ENCODE peak calls at places on chromosomes 11 and 22, in four cellular contexts. M is SK-N-SH, S is K562, R is HepG2. W is an unnamed sample.

GRCh38 chr11:124841765-124842700 is 23.2 kb upstream of the ROBO3 start:
- DNase-seq in R (no peak), M (no peak), S (no peak), W (no peak)

GRCh38 chr11:44247508-44247907 is 62.4 kb downstream of the ALX4 start:
- DNase-seq in S (no peak), R (no peak), M (no peak), W (no peak)

GRCh38 chr11:72226701-72227100 is 2.1 kb downstream of the INPPL1 start:
- DNase-seq in R (no peak), S (no peak), M (no peak), W (no peak)

GRCh38 chr11:12430912-12431311 is 53.5 kb downstream of the PARVA start:
- DNase-seq in M (no peak), S (no peak), R (peak), W (no peak)

GRCh38 chr22:20238567-20239062 is 29.5 kb downstream of the RTN4R start:
- DNase-seq in R (peak), S (peak), M (peak), W (peak)

GRCh38 chr22:36374603-36375024 is 13.2 kb downstream of the MYH9 start:
- DNase-seq in R (no peak), S (no peak), M (no peak), W (no peak)

GRCh38 chr11:69601346-69601975 is 39.5 kb upstream of the CCND1 start:
- DNase-seq in R (peak), M (no peak), S (no peak), W (no peak)

GRCh38 chr11:11973361-11973800 is 35.0 kb downstream of the DKK3 start:
- DNase-seq in S (no peak), M (no peak), R (no peak), W (no peak)

GRCh38 chr11:111586305-111586915 is 15.8 kb upstream of the SIK2 start:
- DNase-seq in S (peak), R (peak), M (peak), W (peak)

GRCh38 chr22:20080776-20081654 is 974 bp downstream of the DGCR8 start:
- DNase-seq in S (peak), R (peak), M (peak), W (peak)

GRCh38 chr11:117870176-117870952 is 6.1 kb downstream of the FXYD6 start:
- DNase-seq in R (no peak), S (no peak), M (peak), W (no peak)

GRCh38 chr11:67607507-67607906 is 771 bp downstream of the NDUFV1 start:
- DNase-seq in S (no peak), R (no peak), M (no peak), W (no peak)

GRCh38 chr11:69868003-69868865 is 49.0 kb upstream of the FGF3 start:
- DNase-seq in R (no peak), S (no peak), M (peak), W (no peak)

GRCh38 chr11:66026017-66026529 is at the start of gene CATSPER1:
- DNase-seq in M (no peak), S (no peak), R (no peak), W (no peak)

GRCh38 chr11:116691779-116692178 is 81.0 kb downstream of the BUD13 start:
- DNase-seq in R (peak), S (peak), M (peak), W (peak)

GRCh38 chr11:74055938-74056337 is 47.1 kb upstream of the UCP3 start:
- DNase-seq in R (peak), S (no peak), M (no peak), W (no peak)

GRCh38 chr22:48277868-48278581 is 1515.6 kb downstream of the TBC1D22A start:
- DNase-seq in S (no peak), M (no peak), R (no peak), W (no peak)

GRCh38 chr11:63565728-63566127 is 2.5 kb upstream of the PLAAT2 start:
- DNase-seq in R (no peak), S (no peak), M (no peak), W (no peak)

GRCh38 chr11:38138972-38139371 is 1540.9 kb upstream of the RAG2 start:
- DNase-seq in S (no peak), R (no peak), M (no peak), W (no peak)

GRCh38 chr22:49827307-49827852 is 293 bp downstream of the BRD1 start:
- DNase-seq in S (peak), M (peak), R (no peak), W (no peak)

GRCh38 chr22:49828599-49828965 is 909 bp upstream of the BRD1 start:
- DNase-seq in S (no peak), R (no peak), M (no peak), W (no peak)

GRCh38 chr22:49829044-49829719 is 1.5 kb upstream of the BRD1 start:
- DNase-seq in M (no peak), S (no peak), R (no peak), W (no peak)

GRCh38 chr22:49826603-49827306 is 918 bp downstream of the BRD1 start:
- DNase-seq in S (no peak), M (peak), R (no peak), W (peak)

DNA sequence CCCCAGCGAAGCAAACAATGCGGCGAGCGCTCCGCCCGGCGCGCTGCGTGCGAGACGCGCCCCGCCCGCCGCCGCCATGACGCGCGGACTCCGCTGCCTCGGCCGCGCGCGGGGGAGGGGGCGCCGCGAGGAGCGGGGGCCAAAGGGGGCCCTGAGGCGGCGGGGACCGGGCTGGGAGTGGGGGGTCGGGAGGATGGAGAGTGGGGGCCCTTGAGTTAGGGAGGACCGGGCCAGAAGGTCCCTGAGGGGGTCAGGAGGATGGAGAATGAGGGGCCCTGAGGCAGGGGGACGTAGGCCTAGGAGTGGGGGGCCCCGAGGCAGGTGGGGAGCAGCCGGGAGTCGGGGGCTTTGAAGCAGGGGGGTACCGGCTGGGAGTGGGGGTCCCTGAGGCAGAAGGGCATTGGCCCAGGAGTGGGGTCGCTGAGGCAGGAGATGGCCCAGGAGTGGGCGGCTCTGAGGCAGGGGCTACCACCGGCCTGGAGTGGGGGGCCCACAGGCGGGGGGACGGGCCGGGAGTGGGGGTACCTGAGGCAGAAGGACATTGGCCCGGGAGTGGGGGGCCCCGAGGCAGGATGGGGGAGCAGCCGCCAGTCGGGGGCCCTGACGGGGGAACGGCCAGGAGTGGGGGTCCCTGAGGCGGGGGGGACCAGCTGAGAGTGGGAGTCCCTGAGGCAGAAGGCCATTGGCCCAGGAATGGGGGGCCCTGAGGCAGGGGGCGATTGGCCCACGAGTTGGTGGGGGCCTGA is at the start of gene BRD1:
- DNase-seq in R (no peak), S (no peak), M (peak), W (peak)
- TF ChIP-seq JUND in R (no peak), S (no peak), M (no peak), W (no peak)

GRCh38 chr11:60857378-60858232 is 1.9 kb upstream of the PTGDR2 start:
- DNase-seq in S (no peak), R (no peak), M (no peak), W (no peak)

GRCh38 chr11:60854847-60855725 is 664 bp downstream of the PTGDR2 start:
- DNase-seq in S (no peak), R (no peak), M (no peak), W (no peak)

GRCh38 chr11:60858236-60858635 is 2.5 kb upstream of the PTGDR2 start:
- DNase-seq in R (no peak), M (no peak), S (no peak), W (no peak)

GRCh38 chr11:60854140-60854846 is 1.5 kb downstream of the PTGDR2 start:
- DNase-seq in R (no peak), M (no peak), S (peak), W (no peak)

GRCh38 chr11:60855726-60856633 is at the start of gene PTGDR2:
- DNase-seq in S (peak), M (peak), R (peak), W (no peak)
- TF ChIP-seq JUND in S (no peak), M (no peak), R (no peak), W (no peak)

GRCh38 chr22:44337658-44338004 is 24.9 kb upstream of the SHISAL1 start:
- DNase-seq in M (no peak), R (no peak), S (peak), W (no peak)
- TF ChIP-seq JUND in M (no peak), R (no peak), S (peak), W (no peak)

DNA sequence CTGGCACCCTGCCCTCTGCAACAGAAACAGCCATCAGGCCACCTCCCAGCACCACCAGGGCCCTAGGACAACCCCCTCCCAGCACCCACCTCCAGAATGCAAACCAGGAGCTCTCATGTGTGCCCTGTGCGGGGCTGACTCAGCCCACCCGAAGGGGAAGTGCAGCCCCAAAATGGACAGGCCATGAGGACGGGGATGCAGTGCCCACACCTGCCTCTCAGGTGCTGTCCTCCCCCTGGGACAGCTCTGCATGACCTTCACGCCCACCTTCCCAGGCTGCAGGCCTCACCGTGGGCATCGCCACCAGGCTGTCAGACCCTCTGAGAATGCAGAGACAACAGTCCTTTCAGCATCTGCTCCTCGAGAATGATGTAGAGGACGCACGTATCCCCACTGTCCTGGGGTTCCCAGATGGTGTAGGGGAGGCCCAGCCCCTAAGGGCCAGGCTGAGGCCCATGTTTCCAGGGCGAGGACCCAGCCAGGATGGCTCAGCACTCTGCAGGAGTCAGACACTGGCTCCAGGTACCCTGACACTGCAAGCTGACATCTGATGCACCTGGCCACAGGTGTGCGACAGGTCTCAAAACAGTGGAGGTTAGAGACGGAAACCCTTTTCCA is 13.5 kb downstream of the MOB2 start:
- DNase-seq in S (no peak), R (no peak), M (no peak), W (no peak)
- TF ChIP-seq JUND in S (no peak), R (no peak), M (no peak), W (no peak)

GRCh38 chr22:27436591-27436990 is 365.0 kb downstream of the MN1 start:
- DNase-seq in M (no peak), R (no peak), S (no peak), W (no peak)
- TF ChIP-seq JUND in M (no peak), R (no peak), S (no peak), W (no peak)

GRCh38 chr22:46794491-46794890 is 32.0 kb downstream of the TBC1D22A start:
- DNase-seq in R (no peak), S (no peak), M (no peak), W (no peak)
- TF ChIP-seq JUND in R (no peak), S (no peak), M (no peak), W (no peak)

GRCh38 chr11:109696191-109696897 is 274.4 kb downstream of the C11orf87 start:
- DNase-seq in S (no peak), M (no peak), R (no peak), W (no peak)
- TF ChIP-seq JUND in S (no peak), M (no peak), R (no peak), W (no peak)

GRCh38 chr11:61290905-61291690 is 4.0 kb downstream of the VWCE start:
- DNase-seq in M (no peak), S (no peak), R (no peak), W (no peak)
- TF ChIP-seq JUND in M (no peak), S (no peak), R (no peak), W (no peak)

GRCh38 chr11:83195176-83195531 is 1.6 kb downstream of the ANKRD42 start:
- DNase-seq in M (peak), R (no peak), S (no peak), W (no peak)
- TF ChIP-seq JUND in M (no peak), R (no peak), S (no peak), W (no peak)

DNA sequence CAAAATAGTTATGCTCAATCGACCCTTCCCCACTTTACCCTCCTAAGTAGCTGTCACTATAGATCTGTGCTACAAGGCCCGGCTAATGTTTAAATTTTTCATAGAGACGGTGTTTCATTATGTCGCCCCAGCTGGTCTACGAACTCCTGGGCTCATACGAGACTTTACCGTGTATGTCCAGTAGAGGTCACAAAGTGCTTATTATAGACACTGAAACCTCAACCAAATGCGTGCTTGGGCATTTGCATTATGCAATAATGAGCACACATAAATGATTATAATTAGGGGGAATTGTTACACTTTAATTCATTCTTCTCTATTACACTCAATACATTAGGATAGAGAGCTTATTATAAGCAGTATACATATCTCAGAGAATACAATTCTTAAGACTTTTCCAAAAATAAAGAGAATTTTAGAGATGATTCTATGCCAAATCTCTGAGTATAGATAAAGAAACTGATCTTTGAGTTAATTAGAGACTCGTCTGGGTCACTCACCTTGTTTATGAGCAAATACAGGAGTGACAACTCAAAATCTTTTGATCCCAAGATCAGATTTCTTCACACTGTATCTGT is 12.5 kb upstream of the MRPL16 start:
- DNase-seq in R (peak), S (peak), M (peak), W (peak)
- TF ChIP-seq JUND in R (no peak), S (peak), M (no peak), W (no peak)

W was measured in T47D.